ENCODE peak calls at places on chromosome 12, in four cellular contexts. E, L, H and G are unnamed samples. For H3K4me1, the result is how much of the 10 kb centered on the place peaks cover.

GRCh38 chr12:127729381-127729780 is 537.6 kb upstream of the TMEM132C start:
- DNase-seq in E (no peak), H (no peak), L (no peak), G (no peak)

GRCh38 chr12:57620936-57621496 is 9.8 kb downstream of the ARHGEF25 start:
- DNase-seq in H (no peak), E (no peak), L (peak), G (no peak)

GRCh38 chr12:1204581-1205121 is 213.6 kb downstream of the ERC1 start:
- DNase-seq in L (no peak), E (no peak), H (no peak), G (no peak)

GRCh38 chr12:94207467-94208432 is 59.4 kb downstream of the PLXNC1 start:
- DNase-seq in L (no peak), E (no peak), H (peak), G (peak)

GRCh38 chr12:132617822-132618682 is 524 bp upstream of the P2RX2 start:
- DNase-seq in H (no peak), L (no peak), E (no peak), G (no peak)

GRCh38 chr12:70762000-70762399 is 124.8 kb upstream of the PTPRB start:
- DNase-seq in H (no peak), E (no peak), L (no peak), G (no peak)

GRCh38 chr12:118980407-118981014 is 830 bp upstream of the SRRM4 start:
- DNase-seq in L (no peak), H (no peak), E (no peak), G (no peak)

GRCh38 chr12:86376052-86376451 is 119.9 kb upstream of the MGAT4C start:
- DNase-seq in E (no peak), H (no peak), L (no peak), G (no peak)

GRCh38 chr12:65099182-65099581 is 21.9 kb downstream of the WIF1 start:
- DNase-seq in H (no peak), E (no peak), L (no peak), G (no peak)

DNA sequence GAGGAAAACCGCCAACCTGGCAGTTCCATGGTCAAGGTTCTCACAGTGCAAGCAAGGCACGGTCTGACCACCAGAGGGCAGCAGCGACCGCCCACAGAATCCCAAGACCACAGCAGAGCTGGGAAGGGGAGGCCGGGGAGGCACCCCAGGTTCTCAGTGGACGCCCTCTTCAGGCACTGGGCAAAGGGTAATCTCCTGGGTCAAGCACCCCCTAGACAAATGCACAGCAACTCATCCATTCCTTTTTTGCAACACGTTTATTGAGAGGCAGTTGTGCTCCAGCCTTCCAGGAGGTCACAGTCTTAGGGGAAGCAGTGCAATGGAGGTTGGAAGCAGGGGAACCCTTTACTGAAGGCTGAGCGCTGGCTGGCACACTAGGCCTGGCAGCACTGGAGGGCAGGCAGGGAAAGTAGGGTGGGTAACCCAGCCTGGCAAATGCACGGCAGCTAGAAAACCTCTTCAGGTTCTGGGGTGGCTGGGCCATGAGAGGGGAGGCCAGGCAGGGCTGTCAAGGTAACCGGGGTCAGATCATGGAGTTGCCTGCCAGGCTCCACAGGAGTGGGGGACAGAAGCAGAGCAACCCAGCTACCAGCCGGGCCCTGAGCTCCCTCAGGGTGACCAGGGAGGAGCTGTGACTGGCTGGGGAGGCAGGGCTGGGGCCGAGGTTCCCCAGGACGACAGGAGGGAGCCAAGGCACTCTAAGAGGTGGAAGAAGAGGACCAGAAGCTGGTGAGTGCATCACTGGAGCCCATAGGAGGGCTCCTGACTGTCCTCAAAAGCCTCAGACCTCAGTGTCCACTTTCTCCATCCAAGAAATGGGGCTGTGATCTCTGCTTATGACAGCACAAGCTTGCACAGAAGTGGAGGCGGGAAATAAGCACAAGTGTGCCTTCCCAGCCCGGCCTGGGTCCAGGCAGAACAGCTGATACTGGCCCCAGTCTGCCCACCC is 1.8 kb upstream of the RHOF start:
- DNase-seq in L (peak), E (peak), H (peak), G (peak)
- H3K4me1 ChIP-seq in L (half or more), E (under half), H (under half), G (half or more)

DNA sequence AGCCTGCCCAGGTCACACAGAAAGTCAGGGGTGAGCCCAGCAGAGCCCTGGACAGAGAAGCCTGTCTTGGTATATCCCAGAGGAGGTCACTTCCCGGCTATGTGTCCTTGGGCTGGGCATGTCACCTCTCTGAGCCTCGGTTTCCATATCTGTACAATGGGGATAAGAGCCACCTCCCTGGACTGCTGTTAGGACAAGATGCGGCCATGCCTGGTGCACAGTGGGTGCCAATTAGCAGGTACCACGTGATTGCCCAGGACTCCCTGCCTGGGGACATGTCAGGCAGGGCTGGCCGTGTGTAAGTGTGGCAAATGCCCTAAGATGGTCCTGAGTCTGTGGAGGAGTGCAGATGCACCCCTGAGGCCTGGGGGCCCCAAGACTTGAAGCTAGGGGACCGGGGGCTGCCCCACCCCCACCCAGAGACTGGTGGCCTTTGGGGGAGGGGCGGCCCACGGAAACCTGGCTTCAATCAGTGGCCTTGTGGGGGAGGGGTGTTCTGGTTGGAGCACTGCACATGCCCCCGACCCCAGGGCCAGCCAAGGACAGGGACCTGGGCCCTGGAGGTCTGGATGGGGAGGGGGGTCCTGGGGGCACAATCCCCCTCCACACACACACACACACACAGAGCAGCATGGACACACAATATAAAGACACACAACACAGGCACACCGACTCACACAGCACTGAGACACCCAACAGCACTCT is 878 bp downstream of the TMEM119 start:
- DNase-seq in L (no peak), H (no peak), E (no peak), G (no peak)
- H3K27ac ChIP-seq in L (peak), H (peak), E (peak), G (peak)

DNA sequence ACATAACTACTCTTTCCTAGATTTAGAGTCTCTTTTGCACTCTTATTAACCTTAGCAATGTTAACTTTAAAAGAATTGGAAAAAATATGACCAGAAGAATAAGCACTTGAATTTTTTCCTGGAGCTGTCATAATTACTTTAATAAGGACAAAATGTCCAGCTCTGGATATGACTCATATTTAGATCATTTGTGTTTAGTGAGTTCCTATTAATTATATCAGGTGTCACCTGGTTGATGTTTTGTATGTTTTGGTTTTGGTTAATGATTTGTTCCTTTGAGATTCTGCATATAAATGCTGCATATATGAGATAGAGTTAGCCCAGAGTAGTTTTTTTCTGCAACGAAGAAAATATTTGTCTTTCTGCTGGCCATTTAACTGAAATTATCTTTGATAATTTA is 5.1 kb downstream of the CLECL1 start:
- DNase-seq in E (no peak), L (no peak), H (no peak), G (no peak)
- H3K4me1 ChIP-seq in E (under half), L (under half), H (under half), G (under half)

GRCh38 chr12:113137861-113138783 is 2.6 kb upstream of the RASAL1 start:
- DNase-seq in L (no peak), E (no peak), H (no peak), G (no peak)
- H3K27ac ChIP-seq in L (no peak), E (no peak), H (no peak), G (peak)

DNA sequence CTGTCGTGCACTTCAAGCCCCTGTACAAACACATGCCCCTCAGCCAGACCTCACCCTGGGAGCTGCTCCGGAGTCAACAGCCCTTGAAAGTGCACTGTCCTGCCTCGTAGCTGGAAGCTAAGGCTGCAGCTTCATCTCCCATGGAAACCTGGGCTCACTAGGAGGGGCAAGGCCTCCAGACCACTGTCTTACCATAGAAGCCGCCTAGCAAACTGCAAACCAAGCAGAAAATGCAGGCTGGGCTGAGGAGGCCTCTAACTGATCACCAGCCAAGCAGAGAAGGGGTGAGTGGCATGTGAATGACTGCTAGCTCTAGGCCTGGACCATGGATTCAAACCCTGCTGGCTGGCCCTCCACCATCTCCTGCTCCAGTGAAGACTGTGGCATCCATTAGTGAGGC is 340.2 kb downstream of the CACNA1C start:
- DNase-seq in H (no peak), L (no peak), E (no peak), G (no peak)
- H3K4me1 ChIP-seq in H (under half), L (under half), E (under half), G (under half)

GRCh38 chr12:106839343-106839742 is 64.9 kb downstream of the RIC8B start:
- DNase-seq in E (no peak), L (no peak), H (no peak), G (no peak)

GRCh38 chr12:106837782-106838181 is 63.3 kb downstream of the RIC8B start:
- DNase-seq in H (peak), L (no peak), E (no peak), G (no peak)

GRCh38 chr12:106845910-106846309 is 71.4 kb downstream of the RIC8B start:
- DNase-seq in H (no peak), L (no peak), E (no peak), G (no peak)

GRCh38 chr12:106840217-106840616 is 65.7 kb downstream of the RIC8B start:
- DNase-seq in L (no peak), E (peak), H (no peak), G (no peak)

GRCh38 chr12:106841471-106842302 is 67.2 kb downstream of the RIC8B start:
- DNase-seq in H (peak), L (peak), E (peak), G (peak)
- H3K27ac ChIP-seq in H (peak), L (no peak), E (no peak), G (no peak)

DNA sequence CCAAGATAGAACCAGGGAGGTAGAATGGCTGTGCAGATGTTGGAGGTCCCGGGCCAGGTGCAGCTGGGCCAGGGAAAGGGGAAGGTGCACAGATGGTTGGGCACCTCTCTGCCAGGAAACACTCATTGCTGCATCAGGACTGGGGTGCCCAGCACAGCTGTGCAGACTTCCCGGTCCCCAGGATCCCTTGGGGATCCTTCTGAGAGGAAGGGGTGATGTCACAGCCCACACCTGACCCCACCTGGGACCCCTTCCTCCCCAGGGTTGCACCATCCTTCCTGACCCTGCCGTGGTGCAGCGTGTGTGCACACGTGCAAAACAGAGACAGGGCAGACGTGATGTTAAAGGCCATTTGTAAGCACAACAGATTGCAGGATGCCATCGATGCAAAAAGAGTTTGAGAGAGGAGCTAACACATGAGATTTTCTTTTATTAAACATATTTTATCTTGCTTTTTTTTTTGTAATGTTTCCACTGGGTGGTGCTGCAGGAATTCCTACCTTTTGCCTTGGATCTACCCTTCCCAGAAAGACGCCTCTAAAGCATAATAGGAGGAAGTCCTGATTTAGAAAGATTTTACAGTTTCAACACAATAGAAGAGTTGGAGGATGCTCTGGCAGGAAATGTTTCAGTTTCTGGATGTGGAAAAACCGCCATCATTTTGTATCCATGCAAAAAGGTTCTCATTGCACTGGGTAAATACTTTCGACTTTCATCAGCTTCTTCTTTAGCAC is 14.8 kb downstream of the ELK3 start:
- DNase-seq in L (no peak), E (no peak), H (peak), G (no peak)
- H3K4me1 ChIP-seq in L (under half), E (under half), H (under half), G (under half)

DNA sequence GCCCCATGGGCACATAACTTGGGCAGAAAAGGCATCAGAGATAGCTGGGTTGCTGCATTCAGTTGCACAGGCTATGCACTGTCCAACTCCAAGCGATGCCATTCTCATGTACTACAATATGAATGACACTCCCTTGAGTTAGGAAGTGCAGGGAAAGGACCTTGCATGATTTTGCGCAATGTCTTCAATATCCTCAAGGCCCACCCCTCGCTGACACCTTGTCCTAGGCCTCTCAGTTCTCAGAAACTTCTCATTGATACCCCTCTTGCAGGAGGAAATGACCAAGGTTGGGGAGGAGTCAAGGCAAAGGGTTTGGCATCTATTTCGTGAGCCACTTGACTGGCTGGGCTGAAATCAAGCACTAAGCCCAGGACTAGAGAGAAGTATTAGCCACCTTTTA is 70.4 kb downstream of the ARL6IP4 start:
- DNase-seq in H (no peak), E (no peak), L (no peak), G (no peak)
- H3K27ac ChIP-seq in H (peak), E (peak), L (no peak), G (peak)